ENCODE peak calls at places on chromosomes 2 and 18, in nine cellular contexts. One of them, this sample, is unnamed.

GRCh38 chr18:79718878-79719477 is 39.4 kb downstream of the CTDP1 start:
- DNase-seq in colonic mucosa: no peak
- DNase-seq in activated CD4-positive, alpha-beta T cell treated with anti-CD3 and anti-CD28 coated beads, Interleukin-2, amount 50 U/mL, for 24 hours: no peak
- DNase-seq in mucosa of descending colon: no peak
- DNase-seq in iPS-NIHi11: no peak
- DNase-seq in COR-L47: no peak
- DNase-seq in neural progenitor cell: no peak
- DNase-seq in effector CD4-positive, alpha-beta T cell: no peak
- DNase-seq in small intestine: no peak
- DNase-seq in this sample: no peak

GRCh38 chr2:239274391-239275001 is 126.3 kb downstream of the HDAC4 start:
- DNase-seq in COR-L47: no peak
- DNase-seq in iPS-NIHi11: no peak
- DNase-seq in activated CD4-positive, alpha-beta T cell treated with anti-CD3 and anti-CD28 coated beads, Interleukin-2, amount 50 U/mL, for 24 hours: no peak
- DNase-seq in neural progenitor cell: peak
- DNase-seq in colonic mucosa: peak
- DNase-seq in small intestine: no peak
- DNase-seq in effector CD4-positive, alpha-beta T cell: no peak
- DNase-seq in mucosa of descending colon: peak
- DNase-seq in this sample: no peak

GRCh38 chr2:48249093-48249492 is 280.9 kb upstream of the STON1 start:
- DNase-seq in colonic mucosa: no peak
- DNase-seq in iPS-NIHi11: no peak
- DNase-seq in activated CD4-positive, alpha-beta T cell treated with anti-CD3 and anti-CD28 coated beads, Interleukin-2, amount 50 U/mL, for 24 hours: no peak
- DNase-seq in neural progenitor cell: no peak
- DNase-seq in COR-L47: no peak
- DNase-seq in mucosa of descending colon: no peak
- DNase-seq in effector CD4-positive, alpha-beta T cell: no peak
- DNase-seq in small intestine: no peak
- DNase-seq in this sample: no peak

GRCh38 chr2:170680172-170680913 is 34.8 kb upstream of the SP5 start:
- DNase-seq in COR-L47: no peak
- DNase-seq in small intestine: no peak
- DNase-seq in mucosa of descending colon: no peak
- DNase-seq in iPS-NIHi11: peak
- DNase-seq in activated CD4-positive, alpha-beta T cell treated with anti-CD3 and anti-CD28 coated beads, Interleukin-2, amount 50 U/mL, for 24 hours: no peak
- DNase-seq in neural progenitor cell: no peak
- DNase-seq in colonic mucosa: no peak
- DNase-seq in effector CD4-positive, alpha-beta T cell: no peak
- DNase-seq in this sample: peak

GRCh38 chr2:1704606-1705556 is 39.4 kb downstream of the PXDN start:
- DNase-seq in COR-L47: no peak
- DNase-seq in small intestine: no peak
- DNase-seq in effector CD4-positive, alpha-beta T cell: no peak
- DNase-seq in colonic mucosa: no peak
- DNase-seq in neural progenitor cell: no peak
- DNase-seq in mucosa of descending colon: no peak
- DNase-seq in iPS-NIHi11: no peak
- DNase-seq in activated CD4-positive, alpha-beta T cell treated with anti-CD3 and anti-CD28 coated beads, Interleukin-2, amount 50 U/mL, for 24 hours: no peak
- DNase-seq in this sample: peak

GRCh38 chr2:53652131-53652530 is 115.5 kb upstream of the CHAC2 start:
- DNase-seq in COR-L47: no peak
- DNase-seq in neural progenitor cell: no peak
- DNase-seq in mucosa of descending colon: no peak
- DNase-seq in small intestine: no peak
- DNase-seq in effector CD4-positive, alpha-beta T cell: no peak
- DNase-seq in colonic mucosa: no peak
- DNase-seq in activated CD4-positive, alpha-beta T cell treated with anti-CD3 and anti-CD28 coated beads, Interleukin-2, amount 50 U/mL, for 24 hours: no peak
- DNase-seq in iPS-NIHi11: no peak
- DNase-seq in this sample: no peak

GRCh38 chr2:212958757-212959295 is 192.6 kb downstream of the IKZF2 start:
- DNase-seq in activated CD4-positive, alpha-beta T cell treated with anti-CD3 and anti-CD28 coated beads, Interleukin-2, amount 50 U/mL, for 24 hours: no peak
- DNase-seq in colonic mucosa: no peak
- DNase-seq in iPS-NIHi11: no peak
- DNase-seq in effector CD4-positive, alpha-beta T cell: no peak
- DNase-seq in COR-L47: no peak
- DNase-seq in mucosa of descending colon: no peak
- DNase-seq in small intestine: no peak
- DNase-seq in neural progenitor cell: no peak
- DNase-seq in this sample: no peak

GRCh38 chr18:29062921-29063320 is 886.0 kb upstream of the CDH2 start:
- DNase-seq in neural progenitor cell: no peak
- DNase-seq in mucosa of descending colon: no peak
- DNase-seq in small intestine: no peak
- DNase-seq in COR-L47: no peak
- DNase-seq in iPS-NIHi11: no peak
- DNase-seq in effector CD4-positive, alpha-beta T cell: no peak
- DNase-seq in activated CD4-positive, alpha-beta T cell treated with anti-CD3 and anti-CD28 coated beads, Interleukin-2, amount 50 U/mL, for 24 hours: no peak
- DNase-seq in colonic mucosa: no peak
- DNase-seq in this sample: no peak

GRCh38 chr2:230886641-230887040 is 21.9 kb downstream of the ITM2C start:
- DNase-seq in colonic mucosa: no peak
- DNase-seq in COR-L47: no peak
- DNase-seq in iPS-NIHi11: peak
- DNase-seq in neural progenitor cell: no peak
- DNase-seq in mucosa of descending colon: peak
- DNase-seq in effector CD4-positive, alpha-beta T cell: no peak
- DNase-seq in activated CD4-positive, alpha-beta T cell treated with anti-CD3 and anti-CD28 coated beads, Interleukin-2, amount 50 U/mL, for 24 hours: no peak
- DNase-seq in small intestine: no peak
- DNase-seq in this sample: no peak

GRCh38 chr2:65057391-65058052 is 1.3 kb downstream of the CEP68 start:
- DNase-seq in colonic mucosa: no peak
- DNase-seq in small intestine: peak
- DNase-seq in mucosa of descending colon: no peak
- DNase-seq in neural progenitor cell: no peak
- DNase-seq in COR-L47: peak
- DNase-seq in iPS-NIHi11: no peak
- DNase-seq in effector CD4-positive, alpha-beta T cell: peak
- DNase-seq in activated CD4-positive, alpha-beta T cell treated with anti-CD3 and anti-CD28 coated beads, Interleukin-2, amount 50 U/mL, for 24 hours: peak
- DNase-seq in this sample: no peak

GRCh38 chr2:102033028-102033749 is 41.4 kb downstream of the IL1R2 start:
- DNase-seq in iPS-NIHi11: peak
- DNase-seq in COR-L47: no peak
- DNase-seq in effector CD4-positive, alpha-beta T cell: no peak
- DNase-seq in small intestine: no peak
- DNase-seq in activated CD4-positive, alpha-beta T cell treated with anti-CD3 and anti-CD28 coated beads, Interleukin-2, amount 50 U/mL, for 24 hours: no peak
- DNase-seq in colonic mucosa: peak
- DNase-seq in neural progenitor cell: no peak
- DNase-seq in mucosa of descending colon: peak
- DNase-seq in this sample: no peak

GRCh38 chr2:8346238-8346637 is 335.6 kb upstream of the ID2 start:
- DNase-seq in colonic mucosa: no peak
- DNase-seq in neural progenitor cell: no peak
- DNase-seq in COR-L47: no peak
- DNase-seq in small intestine: no peak
- DNase-seq in effector CD4-positive, alpha-beta T cell: no peak
- DNase-seq in mucosa of descending colon: no peak
- DNase-seq in iPS-NIHi11: no peak
- DNase-seq in activated CD4-positive, alpha-beta T cell treated with anti-CD3 and anti-CD28 coated beads, Interleukin-2, amount 50 U/mL, for 24 hours: no peak
- DNase-seq in this sample: no peak

GRCh38 chr18:46677609-46678470 is 20.8 kb upstream of the LOXHD1 start:
- DNase-seq in mucosa of descending colon: no peak
- DNase-seq in COR-L47: no peak
- DNase-seq in activated CD4-positive, alpha-beta T cell treated with anti-CD3 and anti-CD28 coated beads, Interleukin-2, amount 50 U/mL, for 24 hours: no peak
- DNase-seq in colonic mucosa: no peak
- DNase-seq in small intestine: no peak
- DNase-seq in effector CD4-positive, alpha-beta T cell: no peak
- DNase-seq in neural progenitor cell: no peak
- DNase-seq in iPS-NIHi11: peak
- DNase-seq in this sample: peak

GRCh38 chr2:64644240-64645013 is 9.3 kb downstream of the SERTAD2 start:
- DNase-seq in iPS-NIHi11: peak
- DNase-seq in mucosa of descending colon: peak
- DNase-seq in small intestine: peak
- DNase-seq in COR-L47: peak
- DNase-seq in effector CD4-positive, alpha-beta T cell: no peak
- DNase-seq in colonic mucosa: peak
- DNase-seq in activated CD4-positive, alpha-beta T cell treated with anti-CD3 and anti-CD28 coated beads, Interleukin-2, amount 50 U/mL, for 24 hours: no peak
- DNase-seq in neural progenitor cell: peak
- DNase-seq in this sample: peak

GRCh38 chr18:24319757-24320156 is 77.9 kb downstream of the OSBPL1A start:
- DNase-seq in iPS-NIHi11: no peak
- DNase-seq in COR-L47: no peak
- DNase-seq in colonic mucosa: peak
- DNase-seq in mucosa of descending colon: no peak
- DNase-seq in small intestine: peak
- DNase-seq in effector CD4-positive, alpha-beta T cell: no peak
- DNase-seq in neural progenitor cell: no peak
- DNase-seq in activated CD4-positive, alpha-beta T cell treated with anti-CD3 and anti-CD28 coated beads, Interleukin-2, amount 50 U/mL, for 24 hours: no peak
- DNase-seq in this sample: no peak